ENCODE peak calls at places on chromosome 14, in five cellular contexts. One of them, this sample, is unnamed. For H3K4me1, the result is how much of the 10 kb centered on the place peaks cover.

GRCh38 chr14:89367449-89368120 is 49.4 kb downstream of the FOXN3 start:
- DNase-seq in suprapubic skin: no peak
- DNase-seq in upper lobe of right lung: no peak
- DNase-seq in OCI-LY7: no peak
- DNase-seq in tibial artery: no peak
- DNase-seq in this sample: no peak

GRCh38 chr14:95183082-95183481 is 25.8 kb upstream of the DICER1 start:
- DNase-seq in tibial artery: no peak
- DNase-seq in upper lobe of right lung: no peak
- DNase-seq in OCI-LY7: no peak
- DNase-seq in suprapubic skin: no peak
- DNase-seq in this sample: no peak

GRCh38 chr14:100580316-100581227 is 6.6 kb downstream of the BEGAIN start:
- DNase-seq in upper lobe of right lung: peak
- DNase-seq in OCI-LY7: no peak
- DNase-seq in tibial artery: no peak
- DNase-seq in suprapubic skin: peak
- DNase-seq in this sample: no peak

GRCh38 chr14:100487304-100487703 is 99.9 kb downstream of the BEGAIN start:
- DNase-seq in OCI-LY7: no peak
- DNase-seq in suprapubic skin: no peak
- DNase-seq in upper lobe of right lung: no peak
- DNase-seq in tibial artery: no peak
- DNase-seq in this sample: no peak

GRCh38 chr14:90049390-90049789 is 12.4 kb upstream of the KCNK13 start:
- DNase-seq in tibial artery: no peak
- DNase-seq in OCI-LY7: no peak
- DNase-seq in suprapubic skin: no peak
- DNase-seq in upper lobe of right lung: no peak
- DNase-seq in this sample: no peak

GRCh38 chr14:89672636-89673279 is 255.7 kb upstream of the FOXN3 start:
- DNase-seq in OCI-LY7: no peak
- DNase-seq in tibial artery: peak
- DNase-seq in suprapubic skin: no peak
- DNase-seq in upper lobe of right lung: no peak
- DNase-seq in this sample: no peak

GRCh38 chr14:100898935-100899840 is 4.3 kb downstream of the RTL1 start:
- DNase-seq in suprapubic skin: no peak
- DNase-seq in OCI-LY7: no peak
- DNase-seq in upper lobe of right lung: peak
- DNase-seq in tibial artery: no peak
- DNase-seq in this sample: no peak

GRCh38 chr14:106848330-106849121 is 1322.1 kb downstream of the TMEM121 start:
- DNase-seq in OCI-LY7: peak
- DNase-seq in suprapubic skin: no peak
- DNase-seq in tibial artery: no peak
- DNase-seq in upper lobe of right lung: no peak
- DNase-seq in this sample: peak

GRCh38 chr14:104722938-104723650 is 935 bp upstream of the ADSS1 start:
- DNase-seq in tibial artery: no peak
- DNase-seq in suprapubic skin: no peak
- DNase-seq in upper lobe of right lung: no peak
- DNase-seq in OCI-LY7: no peak
- DNase-seq in this sample: no peak

GRCh38 chr14:50947446-50947845 is 3.2 kb upstream of the PYGL start:
- DNase-seq in suprapubic skin: no peak
- DNase-seq in OCI-LY7: no peak
- DNase-seq in tibial artery: no peak
- DNase-seq in upper lobe of right lung: no peak
- DNase-seq in this sample: peak

GRCh38 chr14:105497671-105498429 is 6.8 kb downstream of the TEDC1 start:
- DNase-seq in tibial artery: no peak
- DNase-seq in OCI-LY7: no peak
- DNase-seq in suprapubic skin: peak
- DNase-seq in upper lobe of right lung: peak
- DNase-seq in this sample: no peak

GRCh38 chr14:105411017-105411941 is 8.3 kb upstream of the MTA1 start:
- DNase-seq in tibial artery: no peak
- DNase-seq in OCI-LY7: no peak
- DNase-seq in upper lobe of right lung: peak
- DNase-seq in suprapubic skin: peak
- DNase-seq in this sample: peak

GRCh38 chr14:104694991-104695659 is 5.7 kb downstream of the INF2 start:
- DNase-seq in suprapubic skin: no peak
- DNase-seq in tibial artery: no peak
- DNase-seq in upper lobe of right lung: no peak
- DNase-seq in OCI-LY7: no peak
- DNase-seq in this sample: peak

GRCh38 chr14:87966816-87967215 is 26.2 kb downstream of the GALC start:
- DNase-seq in tibial artery: no peak
- DNase-seq in suprapubic skin: no peak
- DNase-seq in OCI-LY7: no peak
- DNase-seq in upper lobe of right lung: no peak
- DNase-seq in this sample: peak

GRCh38 chr14:64186231-64187129 is 107.7 kb downstream of the ESR2 start:
- DNase-seq in suprapubic skin: no peak
- DNase-seq in OCI-LY7: no peak
- DNase-seq in tibial artery: no peak
- DNase-seq in upper lobe of right lung: no peak
- DNase-seq in this sample: no peak

GRCh38 chr14:77309122-77309521 is 11.6 kb downstream of the POMT2 start:
- DNase-seq in upper lobe of right lung: no peak
- DNase-seq in OCI-LY7: no peak
- DNase-seq in tibial artery: no peak
- DNase-seq in suprapubic skin: no peak
- DNase-seq in this sample: no peak

GRCh38 chr14:50012644-50013043 is 103.7 kb downstream of the VCPKMT start:
- DNase-seq in suprapubic skin: no peak
- DNase-seq in OCI-LY7: no peak
- DNase-seq in tibial artery: no peak
- DNase-seq in upper lobe of right lung: no peak
- DNase-seq in this sample: peak

GRCh38 chr14:74038015-74038859 is 19.1 kb downstream of the BBOF1 start:
- DNase-seq in upper lobe of right lung: no peak
- DNase-seq in suprapubic skin: no peak
- DNase-seq in tibial artery: no peak
- DNase-seq in OCI-LY7: peak
- DNase-seq in this sample: peak

GRCh38 chr14:38931969-38932652 is 170.9 kb downstream of the SEC23A start:
- DNase-seq in suprapubic skin: no peak
- DNase-seq in upper lobe of right lung: no peak
- DNase-seq in tibial artery: no peak
- DNase-seq in OCI-LY7: no peak
- DNase-seq in this sample: peak

GRCh38 chr14:92348154-92348553 is 25.2 kb downstream of the SLC24A4 start:
- DNase-seq in upper lobe of right lung: no peak
- DNase-seq in suprapubic skin: no peak
- DNase-seq in OCI-LY7: no peak
- DNase-seq in tibial artery: no peak
- DNase-seq in this sample: no peak

GRCh38 chr14:56885795-56886194 is 75.5 kb upstream of the OTX2 start:
- DNase-seq in tibial artery: no peak
- DNase-seq in upper lobe of right lung: no peak
- DNase-seq in OCI-LY7: no peak
- DNase-seq in suprapubic skin: no peak
- DNase-seq in this sample: no peak

GRCh38 chr14:48398675-48399282 is 723.4 kb upstream of the MDGA2 start:
- DNase-seq in tibial artery: no peak
- DNase-seq in suprapubic skin: no peak
- DNase-seq in upper lobe of right lung: no peak
- DNase-seq in OCI-LY7: peak
- DNase-seq in this sample: peak

GRCh38 chr14:74548881-74549280 is 55.3 kb downstream of the ISCA2 start:
- DNase-seq in tibial artery: peak
- DNase-seq in upper lobe of right lung: no peak
- DNase-seq in suprapubic skin: peak
- DNase-seq in OCI-LY7: no peak
- DNase-seq in this sample: no peak

GRCh38 chr14:103517626-103518415 is 4.8 kb downstream of the CKB start:
- DNase-seq in suprapubic skin: peak
- DNase-seq in upper lobe of right lung: peak
- DNase-seq in OCI-LY7: no peak
- DNase-seq in tibial artery: no peak
- DNase-seq in this sample: no peak

GRCh38 chr14:103514596-103515421 is 7.8 kb downstream of the CKB start:
- DNase-seq in OCI-LY7: no peak
- DNase-seq in upper lobe of right lung: peak
- DNase-seq in tibial artery: no peak
- DNase-seq in suprapubic skin: peak
- DNase-seq in this sample: no peak

GRCh38 chr14:103518416-103519042 is 4.1 kb downstream of the CKB start:
- DNase-seq in suprapubic skin: peak
- DNase-seq in tibial artery: no peak
- DNase-seq in OCI-LY7: peak
- DNase-seq in upper lobe of right lung: peak
- DNase-seq in this sample: peak

GRCh38 chr14:103517172-103517566 is 5.5 kb downstream of the CKB start:
- DNase-seq in upper lobe of right lung: peak
- DNase-seq in OCI-LY7: no peak
- DNase-seq in suprapubic skin: no peak
- DNase-seq in tibial artery: no peak
- DNase-seq in this sample: no peak

DNA sequence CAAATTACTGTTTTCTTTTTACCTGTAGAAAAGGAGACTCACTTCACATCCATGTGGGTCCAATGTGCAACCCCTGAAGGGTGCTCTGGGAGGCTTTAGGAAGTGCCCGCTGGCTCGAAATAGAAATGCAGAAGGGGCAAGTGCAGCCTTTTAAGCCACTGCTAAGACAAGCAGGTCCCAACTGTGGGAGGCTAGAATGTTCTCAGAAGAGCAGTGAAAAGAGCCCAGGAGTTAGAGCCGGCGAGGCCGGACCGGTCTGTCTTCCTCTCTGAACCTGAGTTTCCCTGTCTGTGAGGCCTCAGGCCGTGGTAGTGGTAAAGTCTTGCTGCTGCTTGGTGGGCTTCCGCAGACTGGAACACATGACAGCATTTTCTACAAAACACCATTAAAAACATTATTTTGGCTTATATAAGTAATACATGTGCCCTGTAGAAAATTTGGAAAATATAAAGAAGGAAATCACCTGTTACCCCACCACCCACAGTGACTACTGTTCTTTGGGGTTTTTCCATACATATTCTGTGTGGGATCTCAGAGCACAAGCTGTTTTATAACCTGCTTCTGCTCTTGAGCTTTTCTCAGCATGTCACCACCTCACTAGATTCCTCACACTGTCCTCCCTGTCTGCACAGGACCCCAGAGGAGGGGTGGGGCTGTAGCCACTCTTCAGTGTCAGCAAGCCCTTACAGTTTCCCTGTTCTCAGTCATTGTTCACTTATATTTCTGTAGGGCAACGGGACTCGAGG is 6.0 kb downstream of the CKB start:
- DNase-seq in tibial artery: no peak
- DNase-seq in OCI-LY7: no peak
- DNase-seq in suprapubic skin: no peak
- DNase-seq in upper lobe of right lung: peak
- DNase-seq in this sample: no peak
- H3K27ac ChIP-seq in tibial artery: no peak
- H3K27ac ChIP-seq in OCI-LY7: no peak
- H3K27ac ChIP-seq in suprapubic skin: peak
- H3K27ac ChIP-seq in upper lobe of right lung: no peak
- H3K27ac ChIP-seq in this sample: no peak

GRCh38 chr14:61811882-61812346 is 49.7 kb downstream of the SNAPC1 start:
- DNase-seq in suprapubic skin: no peak
- DNase-seq in upper lobe of right lung: no peak
- DNase-seq in tibial artery: no peak
- DNase-seq in OCI-LY7: no peak
- DNase-seq in this sample: no peak
- H3K4me3 ChIP-seq in suprapubic skin: peak
- H3K4me3 ChIP-seq in upper lobe of right lung: no peak
- H3K4me3 ChIP-seq in tibial artery: no peak
- H3K4me3 ChIP-seq in OCI-LY7: no peak
- H3K4me3 ChIP-seq in this sample: no peak

DNA sequence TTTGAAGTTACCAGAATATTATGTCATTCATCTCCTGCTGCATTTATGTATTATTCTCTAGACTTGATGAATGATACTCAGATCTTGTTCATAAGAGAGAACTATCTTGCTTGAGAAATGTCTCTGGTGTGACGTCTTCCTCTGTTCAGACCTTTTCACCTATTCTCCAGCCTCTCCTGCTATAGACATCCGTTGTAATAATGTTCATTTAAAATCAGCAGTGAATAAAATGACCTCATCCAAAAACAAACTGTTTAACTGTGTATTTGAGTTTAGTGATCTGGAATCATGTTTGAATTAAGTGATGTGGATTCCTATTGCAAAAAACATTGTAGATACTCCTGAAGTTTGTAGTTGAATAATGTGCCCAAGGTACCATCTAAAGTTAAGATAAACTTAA is 487.1 kb downstream of the PCNX1 start:
- DNase-seq in suprapubic skin: no peak
- DNase-seq in tibial artery: no peak
- DNase-seq in OCI-LY7: no peak
- DNase-seq in upper lobe of right lung: no peak
- DNase-seq in this sample: no peak
- H3K4me1 ChIP-seq in suprapubic skin: under half
- H3K4me1 ChIP-seq in tibial artery: under half
- H3K4me1 ChIP-seq in OCI-LY7: under half
- H3K4me1 ChIP-seq in upper lobe of right lung: under half
- H3K4me1 ChIP-seq in this sample: under half

GRCh38 chr14:71262466-71262865 is 355.2 kb downstream of the PCNX1 start:
- DNase-seq in suprapubic skin: no peak
- DNase-seq in upper lobe of right lung: no peak
- DNase-seq in OCI-LY7: no peak
- DNase-seq in tibial artery: no peak
- DNase-seq in this sample: no peak

GRCh38 chr14:71267691-71268090 is 360.4 kb downstream of the PCNX1 start:
- DNase-seq in upper lobe of right lung: no peak
- DNase-seq in suprapubic skin: no peak
- DNase-seq in OCI-LY7: no peak
- DNase-seq in tibial artery: no peak
- DNase-seq in this sample: no peak

GRCh38 chr14:71264260-71264659 is 357.0 kb downstream of the PCNX1 start:
- DNase-seq in upper lobe of right lung: no peak
- DNase-seq in suprapubic skin: no peak
- DNase-seq in OCI-LY7: no peak
- DNase-seq in tibial artery: no peak
- DNase-seq in this sample: no peak

GRCh38 chr14:71271166-71271945 is 364.1 kb downstream of the PCNX1 start:
- DNase-seq in tibial artery: no peak
- DNase-seq in upper lobe of right lung: no peak
- DNase-seq in OCI-LY7: no peak
- DNase-seq in suprapubic skin: no peak
- DNase-seq in this sample: no peak

DNA sequence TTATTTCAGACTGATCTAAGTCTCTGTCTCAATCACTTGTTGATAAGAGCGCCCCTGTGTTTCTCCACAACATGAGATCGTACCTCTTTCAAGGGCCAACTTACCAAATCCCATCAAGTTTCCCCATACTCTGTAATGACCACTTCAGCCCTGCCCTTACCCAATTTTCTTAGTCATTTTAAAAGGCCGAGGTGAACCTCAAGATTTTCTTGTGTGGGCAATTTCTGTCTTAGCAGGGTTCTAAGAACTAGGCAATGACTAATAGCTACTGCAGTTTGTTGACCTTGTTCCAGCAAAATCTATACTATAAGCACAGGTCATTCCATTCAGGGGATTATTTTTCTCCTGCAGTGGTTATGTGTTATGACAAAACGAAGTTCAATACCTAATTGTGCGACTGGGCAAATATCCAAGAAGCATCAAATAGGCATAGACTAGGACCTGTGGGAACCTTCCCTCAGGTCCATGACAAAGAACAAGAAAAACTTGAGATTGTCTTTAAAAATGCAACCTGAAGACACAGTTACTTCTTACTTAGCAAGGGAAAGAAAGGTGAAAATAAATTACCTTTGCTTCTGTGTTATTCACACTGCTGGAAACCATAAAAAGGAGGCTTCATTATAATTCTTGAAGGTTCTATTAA is 359.9 kb downstream of the PCNX1 start:
- DNase-seq in tibial artery: no peak
- DNase-seq in OCI-LY7: no peak
- DNase-seq in suprapubic skin: no peak
- DNase-seq in upper lobe of right lung: no peak
- DNase-seq in this sample: peak
- H3K27ac ChIP-seq in tibial artery: no peak
- H3K27ac ChIP-seq in OCI-LY7: no peak
- H3K27ac ChIP-seq in suprapubic skin: no peak
- H3K27ac ChIP-seq in upper lobe of right lung: no peak
- H3K27ac ChIP-seq in this sample: no peak

This sample was measured in mammary epithelial cell.